ENCODE peak calls at places on chromosomes 1 and 21, in five cellular contexts. W, P, U, C and L are unnamed samples.

GRCh38 chr1:67004176-67004575 is 49.8 kb downstream of the SLC35D1 start:
- DNase-seq in U (no peak), W (no peak), P (no peak), C (no peak), L (no peak)

GRCh38 chr1:113835686-113836290 is 23.5 kb upstream of the RSBN1 start:
- DNase-seq in U (peak), P (peak), W (peak), C (peak), L (peak)

GRCh38 chr1:173267453-173267945 is 60.4 kb upstream of the TNFSF4 start:
- DNase-seq in P (peak), U (no peak), W (peak), C (no peak), L (no peak)

GRCh38 chr1:228236744-228237143 is 28.9 kb downstream of the OBSCN start:
- DNase-seq in U (peak), C (no peak), W (peak), P (peak), L (peak)

GRCh38 chr1:51843948-51844347 is 34.6 kb downstream of the NRDC start:
- DNase-seq in U (peak), W (no peak), C (no peak), P (no peak), L (no peak)

GRCh38 chr21:26169061-26169610 is 1.4 kb downstream of the APP start:
- DNase-seq in C (peak), U (peak), P (peak), W (peak), L (peak)

GRCh38 chr1:196115641-196116040 is 492.6 kb downstream of the KCNT2 start:
- DNase-seq in C (no peak), W (peak), P (peak), U (no peak), L (no peak)

GRCh38 chr1:214604543-214604942 is 1.5 kb downstream of the CENPF start:
- DNase-seq in C (no peak), U (no peak), P (no peak), W (peak), L (no peak)

GRCh38 chr1:151536499-151536898 is 3.6 kb upstream of the TUFT1 start:
- DNase-seq in W (no peak), P (no peak), C (no peak), U (no peak), L (no peak)

GRCh38 chr1:177133977-177134538 is 30.5 kb downstream of the ASTN1 start:
- DNase-seq in P (no peak), W (no peak), U (no peak), C (no peak), L (no peak)

GRCh38 chr21:35197191-35197590 is 148.1 kb upstream of the RUNX1 start:
- DNase-seq in W (peak), P (no peak), U (no peak), C (no peak), L (no peak)

GRCh38 chr21:42684109-42684916 is 30.9 kb downstream of the PDE9A start:
- DNase-seq in C (no peak), P (no peak), W (peak), U (no peak), L (no peak)

GRCh38 chr1:160567858-160568682 is 11.2 kb downstream of the CD84 start:
- DNase-seq in U (no peak), W (no peak), C (no peak), P (no peak), L (no peak)

GRCh38 chr1:180301135-180301737 is 71.2 kb downstream of the LHX4 start:
- DNase-seq in U (no peak), P (no peak), C (no peak), W (peak), L (no peak)

GRCh38 chr1:200005160-200005559 is 22.4 kb upstream of the NR5A2 start:
- DNase-seq in P (no peak), W (peak), C (no peak), U (no peak), L (no peak)

GRCh38 chr1:26784023-26784871 is 3.5 kb upstream of the PIGV start:
- DNase-seq in W (peak), C (peak), P (peak), U (peak), L (peak)

GRCh38 chr1:37666241-37666867 is 26.0 kb upstream of the CDCA8 start:
- DNase-seq in C (no peak), U (no peak), P (no peak), W (no peak), L (no peak)

GRCh38 chr1:73887412-73887811 is 310.6 kb downstream of the LRRIQ3 start:
- DNase-seq in U (no peak), W (no peak), C (no peak), P (no peak), L (no peak)
- TF ChIP-seq EZH2phosphoT487 in U (no peak), W (no peak), C (no peak), P (no peak), L (no peak)

DNA sequence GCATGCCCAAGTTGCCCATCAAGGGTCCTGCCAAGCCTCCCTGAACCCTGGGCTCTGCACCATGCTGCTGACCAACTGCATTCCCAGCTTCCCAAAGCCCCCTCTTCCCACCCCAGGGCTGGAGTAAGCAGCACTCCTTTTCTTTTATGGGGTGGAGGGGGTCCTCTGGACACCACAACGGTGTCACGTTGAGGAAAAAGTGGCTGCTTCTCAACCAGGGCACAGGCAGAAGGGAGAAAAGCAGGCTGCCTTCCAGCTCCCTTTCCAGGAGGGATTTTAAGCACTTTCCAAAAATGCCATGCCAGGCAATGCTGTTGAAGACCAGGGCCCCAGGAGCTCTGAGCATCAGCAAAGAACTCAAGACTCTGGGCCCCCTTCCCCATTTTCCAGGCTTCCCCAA is 691 bp downstream of the RIMS3 start:
- DNase-seq in U (no peak), W (no peak), C (no peak), P (no peak), L (no peak)
- H3K4me2 ChIP-seq in U (peak), W (peak), C (peak), P (peak), L (peak)

GRCh38 chr21:44813727-44814126 is 4.1 kb downstream of the SUMO3 start:
- DNase-seq in U (no peak), C (no peak), W (no peak), P (no peak), L (no peak)

GRCh38 chr21:44814498-44815023 is 3.3 kb downstream of the SUMO3 start:
- DNase-seq in C (no peak), W (no peak), P (no peak), U (no peak), L (no peak)

GRCh38 chr21:44815225-44815624 is 2.6 kb downstream of the SUMO3 start:
- DNase-seq in U (no peak), P (no peak), C (no peak), W (no peak), L (no peak)

GRCh38 chr21:44812640-44813039 is 5.2 kb downstream of the SUMO3 start:
- DNase-seq in W (no peak), U (no peak), C (no peak), P (no peak), L (no peak)

DNA sequence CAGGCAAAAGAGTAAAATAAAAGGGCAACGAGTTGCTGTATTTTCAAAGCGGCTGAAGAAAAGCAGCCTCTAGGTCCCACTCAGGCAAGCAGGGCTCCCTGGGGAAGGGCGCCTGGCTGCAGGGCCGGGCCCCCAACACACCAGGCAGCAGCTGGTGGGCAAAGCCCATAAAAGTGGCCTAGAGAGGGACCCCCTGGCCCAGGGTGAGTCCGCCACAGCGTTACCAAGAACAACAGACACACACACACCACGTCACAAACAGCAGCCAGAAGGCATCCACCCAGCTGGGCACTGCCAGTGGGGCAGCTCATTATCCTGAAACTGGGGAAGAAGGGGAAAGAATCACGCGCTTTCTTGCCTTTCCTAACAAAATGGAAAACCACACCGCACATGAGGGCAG is 4.7 kb downstream of the SUMO3 start:
- DNase-seq in C (no peak), P (no peak), W (no peak), U (no peak), L (no peak)
- H3K4me3 ChIP-seq in C (no peak), P (no peak), W (no peak), U (no peak), L (no peak)

GRCh38 chr1:24903560-24903954 is 26.5 kb downstream of the RUNX3 start:
- DNase-seq in P (no peak), U (no peak), W (no peak), C (no peak), L (no peak)
- TF ChIP-seq EZH2phosphoT487 in P (no peak), U (no peak), W (no peak), C (no peak), L (no peak)

DNA sequence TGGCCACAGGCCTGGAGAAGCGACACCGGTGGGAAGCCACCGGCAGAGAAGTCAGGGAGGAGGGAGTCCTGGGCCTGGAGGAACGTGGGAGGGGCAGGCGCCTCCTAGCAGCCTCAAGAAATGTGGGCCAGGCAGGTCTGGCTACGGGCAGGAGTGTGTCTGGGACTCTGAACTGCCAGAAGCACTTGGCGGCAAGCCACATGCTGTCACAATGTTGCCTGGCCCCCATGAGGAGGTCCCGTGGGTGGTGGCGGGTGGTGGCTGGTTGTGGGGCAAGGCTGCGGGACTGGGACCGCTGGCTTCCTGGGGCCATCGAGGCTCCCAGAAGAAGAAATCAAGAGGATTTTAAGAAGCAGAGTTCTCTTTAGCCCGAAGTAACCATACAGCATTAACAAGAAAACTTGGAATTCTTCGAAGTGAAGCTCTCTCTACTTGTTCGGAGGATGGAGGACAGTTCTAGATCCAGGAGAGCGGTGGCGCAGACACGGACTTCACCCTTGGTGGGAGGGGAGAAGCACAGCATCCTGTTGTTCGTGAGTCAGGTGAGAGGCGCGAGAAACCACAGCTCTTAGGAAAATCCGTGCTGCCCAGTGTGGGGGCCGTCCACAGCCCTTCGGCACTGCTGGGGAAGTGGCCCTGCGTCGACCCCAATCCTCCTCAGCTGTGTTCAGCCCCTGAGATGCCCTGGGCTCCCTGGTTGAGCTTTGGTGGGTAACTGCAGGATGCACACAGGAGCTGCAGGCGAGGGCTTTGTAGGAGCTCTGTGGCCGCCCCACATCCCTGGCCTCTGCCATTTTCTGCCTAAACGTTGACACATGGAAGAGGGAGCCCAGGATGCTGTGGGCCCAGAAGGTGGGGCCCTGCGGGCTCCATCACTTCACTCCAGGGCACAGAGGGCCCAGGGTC is 12.4 kb downstream of the SKI start:
- DNase-seq in W (no peak), P (no peak), C (no peak), U (no peak), L (peak)
- H3K4me2 ChIP-seq in W (no peak), P (no peak), C (no peak), U (no peak), L (peak)

DNA sequence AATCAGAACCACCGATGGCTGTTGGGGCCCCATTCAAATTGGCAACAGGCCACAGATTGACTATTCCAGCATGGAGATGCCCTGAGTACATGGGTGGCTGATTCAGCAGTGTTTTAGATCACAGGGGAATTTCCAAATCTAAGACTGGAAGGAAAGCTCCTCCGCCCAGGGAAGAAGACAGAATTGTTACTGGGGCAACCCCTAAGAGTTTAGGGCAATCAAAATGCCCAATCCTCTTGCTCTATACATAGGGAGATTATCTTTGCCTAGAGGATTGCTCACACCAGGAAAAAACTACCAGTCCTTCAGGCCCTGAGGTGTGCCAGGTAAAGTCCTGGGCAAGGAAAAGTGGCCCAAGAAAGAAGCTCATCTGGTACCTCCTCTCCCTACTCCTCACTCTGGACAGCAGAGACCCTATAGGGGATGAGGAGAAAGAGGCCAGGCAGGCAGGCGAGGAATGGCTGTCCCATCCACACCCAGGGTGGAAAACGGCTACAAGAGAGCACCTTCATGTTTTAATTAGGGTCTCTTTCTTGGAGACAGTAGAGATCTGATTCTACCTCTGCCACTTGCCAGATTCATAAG is 5.8 kb downstream of the S100A8 start:
- DNase-seq in C (no peak), U (no peak), P (no peak), W (no peak), L (no peak)
- H3K4me3 ChIP-seq in C (no peak), U (no peak), P (no peak), W (no peak), L (no peak)

DNA sequence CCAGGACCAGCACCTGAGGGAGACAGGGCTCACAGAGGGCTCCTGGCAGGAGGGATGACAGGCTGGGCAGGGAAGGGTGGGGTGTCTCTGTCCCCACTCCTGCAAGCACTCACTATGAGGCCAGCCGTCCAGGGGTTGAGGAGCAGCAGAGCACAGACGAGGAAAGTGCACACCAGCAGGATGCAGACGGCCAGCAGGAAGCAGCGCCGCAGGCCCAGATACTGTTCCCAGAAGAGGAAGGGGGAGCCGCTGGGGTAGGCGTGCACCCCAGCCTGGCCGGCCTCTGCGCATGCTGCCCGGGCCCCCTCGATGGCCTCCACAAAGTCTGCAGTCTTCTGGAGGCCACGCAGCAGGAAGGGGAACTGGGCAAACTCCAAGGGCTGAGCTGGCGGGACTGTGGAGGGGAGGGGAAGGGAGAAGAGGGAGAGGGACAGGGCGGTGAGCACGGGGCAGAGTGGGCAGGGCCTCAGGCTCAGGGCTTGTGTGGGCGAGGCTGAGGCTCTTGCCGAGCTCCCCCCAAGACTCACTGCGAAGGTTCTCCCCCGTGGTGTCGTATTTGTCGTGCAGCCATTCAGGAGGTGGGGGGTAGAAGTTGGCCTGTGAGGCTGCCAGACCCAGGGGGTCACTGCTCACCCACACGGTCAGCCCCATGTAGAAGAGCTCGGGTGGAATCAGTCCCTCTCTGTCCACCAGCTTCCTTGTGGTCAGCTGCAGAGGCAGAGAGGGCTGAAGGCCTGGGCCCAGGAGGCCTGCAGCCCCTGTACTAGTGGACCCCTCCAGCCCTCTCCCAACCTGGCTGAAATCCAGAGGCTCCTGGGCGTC is 16.5 kb downstream of the PTCH2 start:
- DNase-seq in W (no peak), C (no peak), U (no peak), P (no peak), L (no peak)
- TF ChIP-seq EZH2phosphoT487 in W (no peak), C (no peak), U (no peak), P (no peak), L (no peak)

GRCh38 chr1:12157366-12158231 is 9.2 kb upstream of the TNFRSF1B start:
- DNase-seq in P (no peak), W (peak), C (no peak), U (no peak), L (no peak)

GRCh38 chr1:12158362-12159092 is 8.3 kb upstream of the TNFRSF1B start:
- DNase-seq in U (no peak), P (peak), W (no peak), C (no peak), L (no peak)

GRCh38 chr1:12161662-12162458 is 4.9 kb upstream of the TNFRSF1B start:
- DNase-seq in C (peak), W (peak), U (no peak), P (no peak), L (peak)

GRCh38 chr1:12161324-12161661 is 5.5 kb upstream of the TNFRSF1B start:
- DNase-seq in P (no peak), C (no peak), U (no peak), W (no peak), L (no peak)

GRCh38 chr1:12159826-12160225 is 7.0 kb upstream of the TNFRSF1B start:
- DNase-seq in P (no peak), W (peak), U (no peak), C (no peak), L (no peak)
- H3K4me2 ChIP-seq in P (no peak), W (no peak), U (no peak), C (no peak), L (no peak)

GRCh38 chr1:221419513-221420088 is 322.3 kb downstream of the DUSP10 start:
- DNase-seq in W (peak), C (no peak), P (no peak), U (no peak), L (no peak)
- H3K4me3 ChIP-seq in W (no peak), C (no peak), P (no peak), U (no peak), L (no peak)